ENCODE peak calls at places on chromosomes 1 and 21, in six cellular contexts. U, Y, F, I, L and O are unnamed samples.

GRCh38 chr1:26826261-26827201 is at the start of gene ZDHHC18:
- DNase-seq in U (peak), Y (peak), F (peak), I (peak), L (peak), O (peak)

GRCh38 chr1:22636369-22636768 is at the start of gene C1QA:
- DNase-seq in U (no peak), Y (peak), F (no peak), I (no peak), L (peak), O (no peak)

GRCh38 chr1:56477164-56478111 is 101.9 kb downstream of the PLPP3 start:
- DNase-seq in U (no peak), Y (peak), F (peak), I (no peak), L (peak), O (peak)

GRCh38 chr1:32111040-32111628 is 3.3 kb downstream of the KPNA6 start:
- DNase-seq in U (no peak), Y (no peak), F (no peak), I (no peak), L (no peak), O (no peak)

GRCh38 chr21:28235169-28235892 is 757.3 kb downstream of the LTN1 start:
- DNase-seq in U (no peak), Y (no peak), F (no peak), I (no peak), L (no peak), O (no peak)

GRCh38 chr1:243264718-243265117 is 8.9 kb downstream of the SDCCAG8 start:
- DNase-seq in U (no peak), Y (no peak), F (no peak), I (no peak), L (no peak), O (peak)

GRCh38 chr1:45008516-45008915 is 2.6 kb downstream of the HECTD3 start:
- DNase-seq in U (no peak), Y (no peak), F (no peak), I (no peak), L (no peak), O (no peak)

GRCh38 chr1:155063550-155064108 is at the start of gene EFNA4:
- DNase-seq in U (peak), Y (no peak), F (peak), I (peak), L (peak), O (peak)

GRCh38 chr1:224781800-224782199 is 147.7 kb upstream of the DNAH14 start:
- DNase-seq in U (no peak), Y (no peak), F (no peak), I (no peak), L (no peak), O (no peak)

GRCh38 chr21:46585191-46585953 is 19.5 kb downstream of the S100B start:
- DNase-seq in U (no peak), Y (no peak), F (no peak), I (no peak), L (no peak), O (no peak)

GRCh38 chr21:35565204-35565611 is 495.1 kb downstream of the SETD4 start:
- DNase-seq in U (no peak), Y (no peak), F (peak), I (no peak), L (peak), O (peak)

GRCh38 chr1:176801553-176802020 is 338.6 kb downstream of the PAPPA2 start:
- DNase-seq in U (peak), Y (no peak), F (no peak), I (no peak), L (peak), O (peak)

GRCh38 chr1:115771094-115771846 is 2.8 kb upstream of the CASQ2 start:
- DNase-seq in U (no peak), Y (no peak), F (peak), I (no peak), L (no peak), O (peak)

GRCh38 chr21:34797202-34797527 is 128.4 kb downstream of the CLIC6 start:
- DNase-seq in U (no peak), Y (no peak), F (no peak), I (no peak), L (no peak), O (no peak)

GRCh38 chr1:159919236-159919865 is 6.0 kb downstream of the TAGLN2 start:
- DNase-seq in U (no peak), Y (no peak), F (no peak), I (no peak), L (no peak), O (no peak)

GRCh38 chr1:86833461-86834215 is 80.3 kb downstream of the SELENOF start:
- DNase-seq in U (peak), Y (peak), F (peak), I (peak), L (peak), O (peak)

GRCh38 chr21:14114251-14114650 is 96.5 kb downstream of the LIPI start:
- DNase-seq in U (no peak), Y (no peak), F (no peak), I (no peak), L (no peak), O (no peak)

GRCh38 chr1:232227171-232227740 is 402.7 kb downstream of the SIPA1L2 start:
- DNase-seq in U (peak), Y (no peak), F (no peak), I (no peak), L (peak), O (no peak)

GRCh38 chr21:33419538-33420123 is 16.4 kb downstream of the IFNGR2 start:
- DNase-seq in U (no peak), Y (no peak), F (no peak), I (no peak), L (no peak), O (peak)

GRCh38 chr1:10824821-10825540 is 28.5 kb upstream of the CASZ1 start:
- DNase-seq in U (no peak), Y (no peak), F (no peak), I (peak), L (no peak), O (peak)

GRCh38 chr1:231985624-231986023 is 359.0 kb downstream of the DISC1 start:
- DNase-seq in U (no peak), Y (no peak), F (no peak), I (no peak), L (no peak), O (no peak)

GRCh38 chr1:154726443-154726842 is 118.5 kb upstream of the ADAR start:
- DNase-seq in U (no peak), Y (no peak), F (no peak), I (no peak), L (no peak), O (no peak)

GRCh38 chr1:30126839-30127238 is 596.5 kb downstream of the MATN1 start:
- DNase-seq in U (peak), Y (no peak), F (no peak), I (no peak), L (no peak), O (no peak)

GRCh38 chr1:78333426-78334012 is 157.3 kb upstream of the PTGFR start:
- DNase-seq in U (peak), Y (no peak), F (no peak), I (no peak), L (no peak), O (peak)

GRCh38 chr1:55893155-55893554 is 678.0 kb upstream of the USP24 start:
- DNase-seq in U (peak), Y (no peak), F (no peak), I (no peak), L (no peak), O (peak)

GRCh38 chr1:172167801-172168596 is 252.5 kb upstream of the C1orf105 start:
- DNase-seq in U (peak), Y (peak), F (no peak), I (no peak), L (no peak), O (peak)

GRCh38 chr1:160821627-160822026 is 25.7 kb downstream of the LY9 start:
- DNase-seq in U (no peak), Y (no peak), F (no peak), I (no peak), L (no peak), O (no peak)

GRCh38 chr1:157944666-157945280 is 48.7 kb upstream of the KIRREL1 start:
- DNase-seq in U (no peak), Y (no peak), F (no peak), I (no peak), L (no peak), O (no peak)

GRCh38 chr1:7679873-7680790 is 91.0 kb upstream of the VAMP3 start:
- DNase-seq in U (peak), Y (peak), F (peak), I (peak), L (peak), O (no peak)

GRCh38 chr1:15682886-15683410 is 1.2 kb upstream of the PLEKHM2 start:
- DNase-seq in U (no peak), Y (no peak), F (no peak), I (no peak), L (no peak), O (no peak)

GRCh38 chr1:197948926-197949899 is 32.0 kb downstream of the LHX9 start:
- DNase-seq in U (no peak), Y (no peak), F (no peak), I (no peak), L (no peak), O (no peak)

GRCh38 chr1:215877452-215877951 is 310.4 kb downstream of the KCTD3 start:
- DNase-seq in U (no peak), Y (no peak), F (no peak), I (no peak), L (no peak), O (no peak)

GRCh38 chr1:147821883-147822282 is 61.5 kb upstream of the GJA5 start:
- DNase-seq in U (no peak), Y (no peak), F (no peak), I (no peak), L (peak), O (peak)

GRCh38 chr1:241600496-241600901 is 39.7 kb downstream of the CHML start:
- DNase-seq in U (no peak), Y (no peak), F (no peak), I (no peak), L (no peak), O (peak)

GRCh38 chr1:183361081-183361480 is 57.1 kb downstream of the NMNAT2 start:
- DNase-seq in U (no peak), Y (no peak), F (no peak), I (no peak), L (no peak), O (no peak)

GRCh38 chr1:205042911-205043806 is at the start of gene CNTN2:
- DNase-seq in U (peak), Y (peak), F (no peak), I (no peak), L (no peak), O (no peak)

GRCh38 chr1:54358503-54359168 is 47.6 kb downstream of the SSBP3 start:
- DNase-seq in U (no peak), Y (no peak), F (no peak), I (no peak), L (peak), O (peak)

GRCh38 chr1:54354899-54355298 is 51.3 kb downstream of the SSBP3 start:
- DNase-seq in U (no peak), Y (no peak), F (no peak), I (no peak), L (no peak), O (no peak)

GRCh38 chr1:54357967-54358366 is 48.2 kb downstream of the SSBP3 start:
- DNase-seq in U (no peak), Y (no peak), F (no peak), I (no peak), L (no peak), O (no peak)

GRCh38 chr1:54355931-54356679 is 50.1 kb downstream of the SSBP3 start:
- DNase-seq in U (peak), Y (no peak), F (peak), I (no peak), L (no peak), O (no peak)

DNA sequence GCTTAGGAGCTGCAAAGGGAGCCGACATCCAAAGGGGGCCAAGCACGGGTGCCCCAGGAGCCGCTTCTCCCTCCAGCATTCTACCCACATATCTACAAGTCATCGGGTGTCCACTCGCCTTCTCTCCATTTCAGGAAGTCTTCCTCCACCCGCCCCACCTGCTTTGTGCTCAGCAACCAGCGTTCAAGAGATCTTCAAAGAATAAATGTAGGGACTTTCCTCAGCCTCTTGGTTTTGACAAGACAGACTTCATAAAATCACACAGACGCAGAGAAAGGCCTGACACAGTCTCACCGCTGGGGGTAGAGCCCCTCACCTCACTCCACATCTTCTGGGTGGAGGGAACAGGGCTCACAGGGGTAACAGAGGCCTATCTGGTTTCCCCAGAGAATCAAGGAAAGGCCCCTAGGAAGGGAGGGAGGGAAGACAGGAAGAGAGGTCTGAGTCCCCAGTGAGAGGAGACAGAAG is 49.5 kb downstream of the SSBP3 start:
- DNase-seq in U (no peak), Y (no peak), F (no peak), I (no peak), L (no peak), O (no peak)
- TF ChIP-seq CTCF in U (no peak), Y (no peak), F (no peak), I (no peak), L (no peak), O (no peak)

DNA sequence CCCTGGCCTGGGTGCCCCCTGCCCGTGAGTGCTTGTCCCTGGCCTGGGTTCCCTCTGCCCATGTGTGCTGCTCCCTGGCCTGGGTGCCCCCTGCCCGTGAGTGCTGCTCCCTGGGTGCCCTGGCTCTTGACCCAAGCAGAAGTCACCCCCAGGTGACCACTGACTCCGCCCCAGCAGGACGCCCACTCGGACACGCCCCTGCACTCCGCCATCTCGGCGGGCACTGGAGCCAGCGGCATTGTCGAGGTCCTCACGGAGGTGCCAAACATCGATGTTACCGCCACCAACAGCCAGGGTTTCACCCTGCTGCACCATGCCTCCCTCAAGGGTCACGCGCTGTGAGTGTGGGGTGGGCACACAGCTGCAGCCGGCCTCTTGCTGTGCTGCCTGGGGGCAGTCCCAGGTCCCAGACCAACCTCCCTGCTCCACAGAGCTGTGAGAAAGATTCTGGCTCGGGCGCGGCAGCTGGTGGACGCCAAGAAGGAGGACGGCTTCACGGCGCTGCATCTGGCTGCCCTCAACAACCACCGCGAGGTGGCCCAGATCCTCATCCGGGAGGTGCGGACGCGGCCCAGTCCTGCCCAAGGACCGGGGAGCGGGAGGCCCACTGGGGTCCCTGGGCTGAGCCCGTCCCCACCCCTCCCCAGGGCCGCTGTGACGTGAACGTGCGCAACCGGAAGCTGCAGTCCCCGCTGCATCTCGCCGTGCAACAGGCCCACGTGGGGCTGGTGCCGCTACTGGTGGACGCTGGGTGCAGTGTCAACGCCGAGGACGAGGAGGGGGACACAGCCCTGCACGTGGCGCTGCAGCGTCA is 3.9 kb upstream of the MMP23B start:
- DNase-seq in U (no peak), Y (no peak), F (no peak), I (no peak), L (no peak), O (no peak)
- H3K4me3 ChIP-seq in U (no peak), Y (no peak), F (no peak), I (no peak), L (no peak), O (no peak)

DNA sequence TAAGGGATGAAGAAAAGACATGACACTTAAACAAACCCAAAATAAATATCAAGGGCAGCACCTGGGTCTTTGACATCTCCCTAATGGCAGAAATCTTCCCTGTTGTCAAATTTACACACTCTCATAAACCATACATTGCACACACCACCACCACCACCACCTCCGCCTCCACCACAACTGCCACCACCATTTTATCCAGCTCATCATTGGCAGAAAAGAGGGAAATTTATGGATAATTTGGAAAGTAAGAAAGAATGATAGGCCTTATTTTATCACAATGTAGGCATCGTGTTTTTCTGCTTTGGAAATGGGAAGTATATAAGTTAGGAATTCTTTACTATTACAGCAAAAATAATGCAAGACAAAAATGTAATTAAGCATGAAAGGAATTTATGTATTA is 27.3 kb upstream of the RGS13 start:
- DNase-seq in U (no peak), Y (no peak), F (no peak), I (no peak), L (no peak), O (no peak)
- TF ChIP-seq CTCF in U (no peak), Y (no peak), F (no peak), I (no peak), L (no peak), O (no peak)

GRCh38 chr1:43074709-43075108 is 97.4 kb downstream of the EBNA1BP2 start:
- DNase-seq in U (no peak), Y (no peak), F (no peak), I (no peak), L (no peak), O (no peak)
- H3K4me3 ChIP-seq in U (no peak), Y (no peak), F (no peak), I (no peak), L (no peak), O (no peak)

GRCh38 chr1:24157921-24158481 is 15.1 kb upstream of the IL22RA1 start:
- DNase-seq in U (no peak), Y (no peak), F (no peak), I (no peak), L (no peak), O (peak)
- TF ChIP-seq CTCF in U (peak), Y (no peak), F (no peak), I (no peak), L (no peak), O (peak)

GRCh38 chr21:45551816-45552695 is 9.8 kb upstream of the SLC19A1 start:
- DNase-seq in U (no peak), Y (no peak), F (no peak), I (no peak), L (no peak), O (no peak)

GRCh38 chr21:45549670-45550463 is 7.6 kb upstream of the SLC19A1 start:
- DNase-seq in U (no peak), Y (no peak), F (no peak), I (no peak), L (no peak), O (no peak)

GRCh38 chr21:45551316-45551715 is 9.1 kb upstream of the SLC19A1 start:
- DNase-seq in U (no peak), Y (no peak), F (no peak), I (no peak), L (no peak), O (peak)

GRCh38 chr21:45548711-45549491 is 6.7 kb upstream of the SLC19A1 start:
- DNase-seq in U (no peak), Y (no peak), F (no peak), I (no peak), L (no peak), O (no peak)

DNA sequence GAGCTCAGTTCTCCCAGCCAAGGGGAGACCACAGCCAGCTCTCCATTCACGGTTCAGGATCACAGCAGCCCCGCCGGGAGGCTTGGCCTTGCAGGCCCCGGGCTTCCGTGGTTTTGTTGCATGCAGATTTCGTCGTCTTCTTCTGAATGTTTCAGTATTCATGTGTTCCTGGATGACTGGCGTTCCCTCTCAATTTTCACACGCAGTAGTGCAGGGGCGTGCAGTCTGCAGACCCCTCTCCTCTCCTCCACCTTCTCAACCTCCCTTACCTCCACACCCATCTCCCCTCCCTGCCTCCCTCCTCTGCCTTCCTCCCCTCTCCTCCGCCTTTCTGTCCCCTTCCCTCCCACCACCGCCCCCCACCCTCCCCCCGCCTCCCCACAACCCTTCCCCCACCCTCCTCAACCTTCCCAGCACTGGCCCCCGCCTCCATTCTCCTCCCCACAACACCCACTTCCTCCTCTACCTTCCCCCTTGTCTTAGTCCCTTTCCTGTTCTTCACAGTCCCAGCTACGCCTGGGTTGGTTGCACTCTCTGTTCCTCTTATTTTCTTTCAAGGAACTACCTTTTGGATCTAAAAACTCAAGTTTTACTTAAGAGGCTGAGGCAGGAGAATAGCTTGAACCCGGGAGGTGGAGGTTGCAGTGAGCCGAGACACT is 8.4 kb upstream of the SLC19A1 start:
- DNase-seq in U (no peak), Y (no peak), F (no peak), I (no peak), L (no peak), O (no peak)
- H3K4me3 ChIP-seq in U (no peak), Y (no peak), F (no peak), I (no peak), L (peak), O (no peak)

GRCh38 chr1:227942021-227942715 is 5.6 kb downstream of the WNT9A start:
- DNase-seq in U (peak), Y (peak), F (no peak), I (no peak), L (peak), O (no peak)
- TF ChIP-seq CTCF in U (no peak), Y (no peak), F (no peak), I (no peak), L (no peak), O (no peak)